ENCODE peak calls at places on chromosomes 1 and 21, in six cellular contexts. O is HepG2, P is Panc1, J is K562, W is HCT116, I is upper lobe of left lung. U is an unnamed sample.

GRCh38 chr21:31658053-31658452 is 1.4 kb upstream of the SOD1 start:
- ATAC-seq in P (no peak), W (no peak), J (no peak), O (peak; percentile 21), I (no peak), U (no peak)

GRCh38 chr1:22168412-22168973 is 25.6 kb upstream of the WNT4 start:
- ATAC-seq in W (no peak), I (no peak), P (no peak), O (no peak), J (peak; percentile 71), U (no peak)

GRCh38 chr21:32314806-32315205 is 16.2 kb downstream of the MRAP start:
- ATAC-seq in P (no peak), W (no peak), O (no peak), I (no peak), J (no peak), U (no peak)

GRCh38 chr1:38991638-38992449 is 768 bp downstream of the AKIRIN1 start:
- ATAC-seq in W (peak; percentile 61), P (peak; percentile 47), J (peak; percentile 49), I (no peak), O (peak; percentile 57), U (peak; percentile 62)

GRCh38 chr1:69475021-69475420 is 92.7 kb upstream of the LRRC7 start:
- ATAC-seq in P (no peak), W (no peak), I (no peak), J (no peak), O (no peak), U (no peak)

GRCh38 chr1:242412921-242413320 is 111.6 kb downstream of the PLD5 start:
- ATAC-seq in W (no peak), I (no peak), J (no peak), P (no peak), O (no peak), U (no peak)

GRCh38 chr1:42933060-42933586 is 25.5 kb downstream of the SLC2A1 start:
- ATAC-seq in I (no peak), W (no peak), J (no peak), P (no peak), O (no peak), U (no peak)

GRCh38 chr21:43348801-43349261 is 78.1 kb downstream of the SIK1 start:
- ATAC-seq in P (no peak), I (no peak), O (no peak), W (no peak), J (no peak), U (peak; percentile 23)

GRCh38 chr1:15173863-15174614 is 20.5 kb downstream of the TMEM51 start:
- ATAC-seq in P (no peak), W (peak; percentile 57), J (no peak), I (no peak), O (peak; percentile 59), U (no peak)

GRCh38 chr1:101365186-101365585 is 128.4 kb downstream of the S1PR1 start:
- ATAC-seq in W (no peak), I (no peak), P (no peak), J (no peak), O (no peak), U (no peak)

GRCh38 chr1:226697151-226697575 is 41.9 kb downstream of the ITPKB start:
- ATAC-seq in O (no peak), J (no peak), W (peak; percentile 47), P (no peak), I (no peak), U (peak; percentile 51)

GRCh38 chr1:176073524-176074157 is 133.4 kb downstream of the COP1 start:
- ATAC-seq in J (peak; percentile 98), O (peak; percentile 80), P (peak; percentile 89), W (peak; percentile 85), I (no peak), U (no peak)

GRCh38 chr21:41743321-41744027 is 23.4 kb downstream of the RIPK4 start:
- ATAC-seq in O (no peak), P (no peak), W (no peak), I (no peak), J (no peak), U (no peak)

GRCh38 chr1:53001128-53001527 is 60.9 kb upstream of the PODN start:
- ATAC-seq in J (no peak), I (no peak), P (no peak), W (no peak), O (no peak), U (no peak)

GRCh38 chr1:46747683-46748288 is 28.9 kb upstream of the EFCAB14 start:
- ATAC-seq in I (peak; percentile 88), W (peak; percentile 100), O (peak; percentile 99), P (peak; percentile 98), J (peak; percentile 100), U (peak; percentile 52)

GRCh38 chr1:81801834-81802531 is 1.2 kb downstream of the ADGRL2 start:
- ATAC-seq in O (peak; percentile 63), J (no peak), W (no peak), P (peak; percentile 15), I (no peak), U (peak; percentile 46)

GRCh38 chr1:240609527-240610060 is 2.4 kb downstream of the GREM2 start:
- ATAC-seq in J (no peak), P (no peak), W (no peak), I (no peak), O (no peak), U (no peak)

GRCh38 chr1:25462732-25463131 is 32.0 kb downstream of the MACO1 start:
- ATAC-seq in P (no peak), W (no peak), O (no peak), J (peak; percentile 24), I (no peak), U (no peak)

GRCh38 chr1:62321438-62321837 is 2.2 kb upstream of the KANK4 start:
- ATAC-seq in J (no peak), W (peak; percentile 92), O (no peak), P (peak; percentile 77), I (no peak), U (no peak)

GRCh38 chr1:17200756-17201155 is 4.2 kb upstream of the PADI1 start:
- ATAC-seq in I (no peak), P (no peak), W (no peak), O (peak; percentile 39), J (no peak), U (no peak)

GRCh38 chr1:2930971-2931721 is 90.1 kb upstream of the ACTRT2 start:
- ATAC-seq in I (no peak), W (no peak), J (no peak), O (no peak), P (no peak), U (no peak)

GRCh38 chr1:203069028-203069804 is 16.6 kb downstream of the MYOG start:
- ATAC-seq in O (no peak), I (peak; percentile 64), P (no peak), W (no peak), J (no peak), U (peak; percentile 79)

GRCh38 chr1:33886452-33886851 is 22.6 kb downstream of the HMGB4 start:
- ATAC-seq in I (no peak), W (no peak), P (no peak), J (no peak), O (no peak), U (no peak)

GRCh38 chr1:230798491-230798890 is 51.3 kb downstream of the CAPN9 start:
- ATAC-seq in W (no peak), P (no peak), J (no peak), O (no peak), I (no peak), U (no peak)

DNA sequence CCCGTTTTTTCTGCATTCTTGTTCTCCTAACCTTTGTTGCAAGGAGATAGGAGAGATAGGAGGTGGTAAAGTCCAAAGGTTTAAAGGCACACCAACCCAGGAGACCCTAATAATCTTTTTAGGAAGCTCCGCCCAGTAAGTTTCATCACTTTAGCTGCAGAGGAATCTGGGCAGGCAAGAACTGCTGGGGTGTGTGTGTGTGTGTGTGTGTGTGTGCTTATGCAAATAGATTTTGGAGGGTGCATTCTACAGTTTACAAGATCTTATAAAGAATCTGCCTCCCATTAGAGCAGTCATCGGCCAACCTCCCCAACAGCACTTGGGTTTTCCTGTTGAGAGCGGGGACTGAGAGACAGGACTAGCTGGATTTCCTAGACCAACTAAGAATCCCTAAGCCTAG is 3.9 kb upstream of the IL10 start:
- ATAC-seq in O (no peak), J (no peak), P (no peak), W (no peak), I (peak; percentile 65), U (no peak)
- TF ChIP-seq POLR2AphosphoS5 in O (no peak), J (no peak), P (no peak), W (no peak), I (no peak), U (no peak)

GRCh38 chr1:197922070-197922390 is 4.9 kb downstream of the LHX9 start:
- ATAC-seq in P (no peak), I (no peak), O (no peak), J (no peak), W (no peak), U (no peak)
- H3K27me3 ChIP-seq in P (peaks cover 16% of the 10 kb centered on the region), I (peaks cover 2% of the 10 kb centered on the region), O (peaks cover 31% of the 10 kb centered on the region), J (peaks cover 41% of the 10 kb centered on the region), W (no peaks in the 10 kb centered on the region), U (peaks cover 91% of the 10 kb centered on the region)

GRCh38 chr1:5637171-5637570 is 355.1 kb downstream of the NPHP4 start:
- ATAC-seq in W (peak; percentile 60), P (no peak), J (no peak), O (no peak), I (no peak), U (no peak)
- TF ChIP-seq CTCF in W (peak; percentile 75), P (peak; percentile 77), J (peak; percentile 52), O (peak; percentile 43), I (no peak), U (no peak)

DNA sequence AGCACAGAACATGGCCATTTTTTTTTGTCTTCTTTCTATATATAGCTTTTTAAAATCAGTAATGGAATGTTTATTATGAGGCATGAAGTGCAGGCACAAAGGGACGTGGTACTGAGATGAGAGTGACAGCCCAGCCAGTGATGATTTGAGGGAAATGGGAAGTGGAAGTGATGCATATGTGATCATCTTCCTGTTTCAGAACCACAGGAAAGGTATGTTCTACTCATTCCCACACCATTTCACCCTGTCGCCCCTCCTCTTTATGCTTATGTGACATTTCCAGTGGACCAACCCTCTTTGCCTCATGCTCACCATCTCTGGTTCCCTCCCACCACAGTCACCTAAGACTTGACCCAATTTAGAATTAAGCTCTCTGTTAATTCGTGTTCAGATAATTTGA is 24.3 kb downstream of the PTGS2 start:
- ATAC-seq in I (peak; percentile 57), O (no peak), W (no peak), J (no peak), P (no peak), U (no peak)
- TF ChIP-seq POLR2AphosphoS5 in I (no peak), O (no peak), W (no peak), J (no peak), P (no peak), U (no peak)

DNA sequence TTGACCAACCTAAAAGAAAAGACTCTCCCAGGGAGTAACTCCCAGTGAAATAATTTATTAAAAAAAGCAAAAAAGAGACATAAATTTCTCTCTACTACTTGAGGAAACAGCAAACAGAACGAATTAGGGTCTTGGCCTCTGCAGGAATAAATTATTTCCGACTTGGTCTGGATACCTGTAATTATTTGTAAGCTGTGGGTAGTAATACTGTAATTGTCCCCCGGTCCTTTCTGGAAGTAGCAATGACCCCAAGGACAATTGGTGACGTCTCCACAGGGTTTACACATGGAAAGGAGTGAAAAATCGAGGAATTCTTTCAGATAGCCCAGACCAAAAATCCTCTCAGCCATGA is 3.7 kb upstream of the SIM2 start:
- ATAC-seq in J (no peak), P (no peak), O (no peak), W (no peak), I (no peak), U (no peak)
- H3K27me3 ChIP-seq in J (peaks cover 70% of the 10 kb centered on the region), P (no peaks in the 10 kb centered on the region), O (peaks cover 91% of the 10 kb centered on the region), W (no peaks in the 10 kb centered on the region), I (peaks cover 2% of the 10 kb centered on the region), U (peaks cover 100% of the 10 kb centered on the region)